ENCODE peak calls at places on chromosomes 7 and 10, in four cellular contexts. One of them, this sample, is unnamed.

GRCh38 chr7:105707967-105708580 is 126.8 kb upstream of the EFCAB10 start:
- DNase-seq in IMR-90: no peak
- DNase-seq in thoracic aorta: no peak
- DNase-seq in hepatocyte: no peak
- DNase-seq in this sample: no peak

GRCh38 chr10:108911814-108912541 is 1011.3 kb downstream of the XPNPEP1 start:
- DNase-seq in IMR-90: peak; percentile 51
- DNase-seq in thoracic aorta: no peak
- DNase-seq in hepatocyte: peak; percentile 86
- DNase-seq in this sample: peak; percentile 29

GRCh38 chr10:74589226-74589673 is 237.2 kb upstream of the KAT6B start:
- DNase-seq in thoracic aorta: peak; percentile 76
- DNase-seq in IMR-90: peak; percentile 99
- DNase-seq in hepatocyte: peak; percentile 74
- DNase-seq in this sample: peak; percentile 49

GRCh38 chr7:15755061-15755460 is 68.6 kb upstream of the MEOX2 start:
- DNase-seq in thoracic aorta: no peak
- DNase-seq in hepatocyte: no peak
- DNase-seq in IMR-90: no peak
- DNase-seq in this sample: no peak

GRCh38 chr7:30971840-30972563 is 8.2 kb downstream of the GHRHR start:
- DNase-seq in thoracic aorta: no peak
- DNase-seq in IMR-90: no peak
- DNase-seq in hepatocyte: no peak
- DNase-seq in this sample: no peak

GRCh38 chr7:140079121-140079536 is 16.4 kb upstream of the PARP12 start:
- DNase-seq in hepatocyte: peak; percentile 25
- DNase-seq in thoracic aorta: no peak
- DNase-seq in IMR-90: peak; percentile 83
- DNase-seq in this sample: no peak

GRCh38 chr10:32981760-32982159 is 23.7 kb upstream of the ITGB1 start:
- DNase-seq in hepatocyte: peak; percentile 62
- DNase-seq in IMR-90: peak; percentile 68
- DNase-seq in thoracic aorta: no peak
- DNase-seq in this sample: no peak

GRCh38 chr10:7311256-7312178 is 99.3 kb downstream of the SFMBT2 start:
- DNase-seq in hepatocyte: peak; percentile 54
- DNase-seq in thoracic aorta: no peak
- DNase-seq in IMR-90: peak; percentile 13
- DNase-seq in this sample: no peak

GRCh38 chr7:121960678-121961461 is 87.9 kb downstream of the PTPRZ1 start:
- DNase-seq in hepatocyte: peak; percentile 11
- DNase-seq in thoracic aorta: no peak
- DNase-seq in IMR-90: peak; percentile 87
- DNase-seq in this sample: peak; percentile 1

GRCh38 chr10:78579995-78580394 is 488.8 kb upstream of the ZMIZ1 start:
- DNase-seq in thoracic aorta: no peak
- DNase-seq in IMR-90: no peak
- DNase-seq in hepatocyte: no peak
- DNase-seq in this sample: peak; percentile 89

GRCh38 chr10:128044961-128045832 is 81.0 kb downstream of the MKI67 start:
- DNase-seq in IMR-90: no peak
- DNase-seq in thoracic aorta: no peak
- DNase-seq in hepatocyte: no peak
- DNase-seq in this sample: no peak

GRCh38 chr7:30147785-30148184 is 13.0 kb downstream of the MTURN start:
- DNase-seq in hepatocyte: no peak
- DNase-seq in IMR-90: no peak
- DNase-seq in thoracic aorta: no peak
- DNase-seq in this sample: no peak

GRCh38 chr10:35004651-35005050 is 85.5 kb downstream of the CUL2 start:
- DNase-seq in IMR-90: peak; percentile 36
- DNase-seq in hepatocyte: no peak
- DNase-seq in thoracic aorta: no peak
- DNase-seq in this sample: no peak

GRCh38 chr7:108299251-108300014 is 156.8 kb downstream of the NRCAM start:
- DNase-seq in IMR-90: no peak
- DNase-seq in thoracic aorta: no peak
- DNase-seq in hepatocyte: peak; percentile 46
- DNase-seq in this sample: no peak

GRCh38 chr7:106775975-106776607 is 89.0 kb upstream of the PIK3CG start:
- DNase-seq in IMR-90: no peak
- DNase-seq in hepatocyte: no peak
- DNase-seq in thoracic aorta: no peak
- DNase-seq in this sample: no peak

GRCh38 chr7:139081584-139081983 is 27.9 kb downstream of the ZC3HAV1 start:
- DNase-seq in hepatocyte: no peak
- DNase-seq in thoracic aorta: no peak
- DNase-seq in IMR-90: no peak
- DNase-seq in this sample: no peak

GRCh38 chr7:25860206-25860881 is 291.7 kb upstream of the NFE2L3 start:
- DNase-seq in thoracic aorta: no peak
- DNase-seq in hepatocyte: no peak
- DNase-seq in IMR-90: peak; percentile 24
- DNase-seq in this sample: no peak

GRCh38 chr10:132878091-132878729 is 64.2 kb downstream of the CFAP46 start:
- DNase-seq in IMR-90: no peak
- DNase-seq in hepatocyte: no peak
- DNase-seq in thoracic aorta: no peak
- DNase-seq in this sample: no peak

GRCh38 chr10:122990278-122990677 is 10.1 kb downstream of the PSTK start:
- DNase-seq in thoracic aorta: no peak
- DNase-seq in hepatocyte: no peak
- DNase-seq in IMR-90: no peak
- DNase-seq in this sample: no peak

GRCh38 chr10:84540022-84540616 is 211.7 kb downstream of the CCSER2 start:
- DNase-seq in IMR-90: peak; percentile 82
- DNase-seq in hepatocyte: no peak
- DNase-seq in thoracic aorta: no peak
- DNase-seq in this sample: no peak

DNA sequence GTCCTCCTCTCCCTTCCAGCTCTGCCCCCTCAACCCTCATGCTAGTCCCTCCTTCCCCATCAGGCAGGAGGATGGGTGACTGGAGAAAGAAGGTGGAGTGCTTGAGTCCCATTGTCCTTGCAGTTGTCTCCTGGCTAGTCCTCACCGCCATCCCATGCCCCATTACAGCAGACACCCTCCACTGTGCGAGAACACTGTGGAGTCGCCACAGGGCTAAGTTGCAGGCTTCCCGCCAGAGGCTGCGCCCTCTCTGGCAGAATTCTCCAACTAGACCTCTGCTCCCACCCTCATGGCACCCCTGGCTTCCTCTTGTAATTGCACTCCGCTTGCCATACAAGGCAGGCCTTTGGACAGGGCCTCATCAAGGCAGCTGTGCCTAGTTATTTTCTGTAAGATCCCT is 3.1 kb downstream of the GIMAP2 start:
- DNase-seq in hepatocyte: no peak
- DNase-seq in IMR-90: no peak
- DNase-seq in thoracic aorta: no peak
- DNase-seq in this sample: no peak
- H3K27ac ChIP-seq in hepatocyte: no peak overlapping the region
- H3K27ac ChIP-seq in IMR-90: no peak overlapping the region
- H3K27ac ChIP-seq in thoracic aorta: no peak overlapping the region
- H3K27ac ChIP-seq in this sample: no peak overlapping the region

GRCh38 chr10:120966657-120967045 is 115.5 kb downstream of the WDR11 start:
- DNase-seq in hepatocyte: no peak
- DNase-seq in thoracic aorta: no peak
- DNase-seq in IMR-90: no peak
- DNase-seq in this sample: no peak

GRCh38 chr10:120963053-120963533 is 111.9 kb downstream of the WDR11 start:
- DNase-seq in IMR-90: no peak
- DNase-seq in thoracic aorta: no peak
- DNase-seq in hepatocyte: no peak
- DNase-seq in this sample: no peak

GRCh38 chr10:120963587-120964220 is 112.5 kb downstream of the WDR11 start:
- DNase-seq in IMR-90: no peak
- DNase-seq in thoracic aorta: no peak
- DNase-seq in hepatocyte: no peak
- DNase-seq in this sample: no peak

GRCh38 chr10:120962386-120963052 is 111.4 kb downstream of the WDR11 start:
- DNase-seq in hepatocyte: no peak
- DNase-seq in thoracic aorta: no peak
- DNase-seq in IMR-90: no peak
- DNase-seq in this sample: no peak

GRCh38 chr10:120961720-120962259 is 110.6 kb downstream of the WDR11 start:
- DNase-seq in IMR-90: no peak
- DNase-seq in thoracic aorta: no peak
- DNase-seq in hepatocyte: no peak
- DNase-seq in this sample: no peak
- H3K27ac ChIP-seq in IMR-90: no peak overlapping the region
- H3K27ac ChIP-seq in thoracic aorta: no peak overlapping the region
- H3K27ac ChIP-seq in hepatocyte: no peak overlapping the region
- H3K27ac ChIP-seq in this sample: no peak overlapping the region

DNA sequence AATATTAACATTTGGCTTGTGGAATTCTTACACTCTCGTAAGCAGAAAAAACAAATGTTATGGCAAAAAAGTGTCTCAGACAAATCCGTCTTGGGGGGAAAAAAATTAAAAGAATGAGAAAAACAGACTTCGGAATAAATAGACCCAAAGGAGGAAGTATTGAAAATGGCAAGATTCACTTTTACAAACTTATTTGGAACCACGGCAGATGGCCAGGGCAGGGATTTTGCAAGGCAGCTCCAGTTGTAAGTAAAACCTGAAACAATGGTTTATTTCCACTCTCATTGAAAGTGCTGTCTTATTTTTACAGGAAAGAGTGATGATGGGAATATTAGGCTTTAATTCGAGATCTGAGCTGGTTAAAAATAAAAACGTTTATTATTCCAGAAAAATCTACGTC is 1.5 kb upstream of the ZNF438 start:
- DNase-seq in hepatocyte: no peak
- DNase-seq in IMR-90: no peak
- DNase-seq in thoracic aorta: no peak
- DNase-seq in this sample: no peak
- H3K27ac ChIP-seq in hepatocyte: peak overlapping the region; percentile 99
- H3K27ac ChIP-seq in IMR-90: peak overlapping the region; percentile 74
- H3K27ac ChIP-seq in thoracic aorta: peak overlapping the region; percentile 99
- H3K27ac ChIP-seq in this sample: no peak overlapping the region

GRCh38 chr10:28928484-28928883 is 251.2 kb downstream of the BAMBI start:
- DNase-seq in hepatocyte: no peak
- DNase-seq in thoracic aorta: no peak
- DNase-seq in IMR-90: no peak
- DNase-seq in this sample: no peak
- H3K27ac ChIP-seq in hepatocyte: no peak overlapping the region
- H3K27ac ChIP-seq in thoracic aorta: no peak overlapping the region
- H3K27ac ChIP-seq in IMR-90: no peak overlapping the region
- H3K27ac ChIP-seq in this sample: no peak overlapping the region

GRCh38 chr7:33903770-33904679 is 1.3 kb upstream of the BMPER start:
- DNase-seq in hepatocyte: peak; percentile 54
- DNase-seq in thoracic aorta: no peak
- DNase-seq in IMR-90: peak; percentile 45
- DNase-seq in this sample: peak; percentile 63
- H3K27ac ChIP-seq in hepatocyte: no peak overlapping the region
- H3K27ac ChIP-seq in thoracic aorta: no peak overlapping the region
- H3K27ac ChIP-seq in IMR-90: peak overlapping the region; percentile 74
- H3K27ac ChIP-seq in this sample: no peak overlapping the region

GRCh38 chr7:32500922-32501341 is 5.6 kb downstream of the AVL9 start:
- DNase-seq in thoracic aorta: no peak
- DNase-seq in IMR-90: peak; percentile 62
- DNase-seq in hepatocyte: no peak
- DNase-seq in this sample: no peak
- H3K27ac ChIP-seq in thoracic aorta: peak overlapping the region; percentile 58
- H3K27ac ChIP-seq in IMR-90: no peak overlapping the region
- H3K27ac ChIP-seq in hepatocyte: peak overlapping the region; percentile 23
- H3K27ac ChIP-seq in this sample: no peak overlapping the region

GRCh38 chr7:130927062-130927461 is 193.1 kb upstream of the KLF14 start:
- DNase-seq in thoracic aorta: no peak
- DNase-seq in hepatocyte: no peak
- DNase-seq in IMR-90: no peak
- DNase-seq in this sample: no peak

GRCh38 chr7:130926021-130926691 is 192.1 kb upstream of the KLF14 start:
- DNase-seq in hepatocyte: no peak
- DNase-seq in thoracic aorta: no peak
- DNase-seq in IMR-90: no peak
- DNase-seq in this sample: no peak

GRCh38 chr7:130925136-130925794 is 191.3 kb upstream of the KLF14 start:
- DNase-seq in hepatocyte: peak; percentile 23
- DNase-seq in IMR-90: no peak
- DNase-seq in thoracic aorta: no peak
- DNase-seq in this sample: no peak

GRCh38 chr7:130930260-130930659 is 196.3 kb upstream of the KLF14 start:
- DNase-seq in IMR-90: peak; percentile 44
- DNase-seq in hepatocyte: no peak
- DNase-seq in thoracic aorta: no peak
- DNase-seq in this sample: no peak

GRCh38 chr7:130927564-130927963 is 193.6 kb upstream of the KLF14 start:
- DNase-seq in thoracic aorta: no peak
- DNase-seq in hepatocyte: no peak
- DNase-seq in IMR-90: no peak
- DNase-seq in this sample: no peak
- H3K27ac ChIP-seq in thoracic aorta: no peak overlapping the region
- H3K27ac ChIP-seq in hepatocyte: no peak overlapping the region
- H3K27ac ChIP-seq in IMR-90: peak overlapping the region; percentile 20
- H3K27ac ChIP-seq in this sample: no peak overlapping the region

GRCh38 chr10:3451516-3452185 is 279.1 kb upstream of the PITRM1 start:
- DNase-seq in thoracic aorta: no peak
- DNase-seq in hepatocyte: no peak
- DNase-seq in IMR-90: no peak
- DNase-seq in this sample: no peak
- H3K27ac ChIP-seq in thoracic aorta: peak overlapping the region; percentile 82
- H3K27ac ChIP-seq in hepatocyte: peak overlapping the region; percentile 85
- H3K27ac ChIP-seq in IMR-90: peak overlapping the region; percentile 91
- H3K27ac ChIP-seq in this sample: no peak overlapping the region